ENCODE peak calls at places on chromosomes 16 and 17, in seven cellular contexts. Q is H9, F is neuronal stem cell, P is IMR-90, V is mesenchymal stem cell, K is H1, Z is mesendoderm. W is an unnamed sample.

GRCh38 chr16:71354156-71354555 is 4.4 kb upstream of the CALB2 start:
- DNase-seq in Q (no peak), F (no peak), P (no peak), V (no peak), K (no peak), Z (no peak), W (no peak)

GRCh38 chr17:35083071-35083470 is 19.6 kb upstream of the RFFL start:
- DNase-seq in Q (no peak), F (no peak), P (no peak), V (no peak), K (no peak), Z (no peak), W (no peak)

GRCh38 chr17:59565959-59566324 is 532 bp downstream of the DHX40 start:
- DNase-seq in Q (peak; percentile 81), F (peak; percentile 45), P (peak; percentile 86), V (peak; percentile 86), K (peak; percentile 67), Z (peak; percentile 91), W (peak; percentile 69)

GRCh38 chr16:66576306-66576705 is 3.0 kb upstream of the CMTM2 start:
- DNase-seq in Q (no peak), F (no peak), P (no peak), V (no peak), K (no peak), Z (no peak), W (no peak)

GRCh38 chr17:68600123-68600880 is 865 bp downstream of the FAM20A start:
- DNase-seq in Q (peak; percentile 88), F (peak; percentile 44), P (no peak), V (peak; percentile 14), K (peak; percentile 80), Z (peak; percentile 74), W (peak; percentile 40)

GRCh38 chr17:51995797-51996403 is 162.6 kb downstream of the CA10 start:
- DNase-seq in Q (no peak), F (no peak), P (no peak), V (no peak), K (no peak), Z (peak; percentile 67), W (no peak)

GRCh38 chr16:31477220-31478216 is 5.4 kb upstream of the SLC5A2 start:
- DNase-seq in Q (peak; percentile 92), F (no peak), P (no peak), V (no peak), K (peak; percentile 86), Z (peak; percentile 87), W (peak; percentile 91)

GRCh38 chr16:69833357-69833781 is 71.2 kb downstream of the WWP2 start:
- DNase-seq in Q (no peak), F (no peak), P (peak; percentile 51), V (peak; percentile 43), K (no peak), Z (no peak), W (peak; percentile 30)

GRCh38 chr16:24789881-24790280 is 55.9 kb upstream of the SLC5A11 start:
- DNase-seq in Q (no peak), F (no peak), P (no peak), V (no peak), K (no peak), Z (no peak), W (no peak)

GRCh38 chr16:6573577-6573976 is 759.1 kb upstream of the RBFOX1 start:
- DNase-seq in Q (peak; percentile 74), F (peak; percentile 49), P (no peak), V (no peak), K (peak; percentile 71), Z (peak; percentile 75), W (no peak)

GRCh38 chr17:33055171-33055611 is 63.5 kb downstream of the SPACA3 start:
- DNase-seq in Q (no peak), F (no peak), P (no peak), V (no peak), K (no peak), Z (peak; percentile 13), W (no peak)

GRCh38 chr17:58082341-58082869 is 814 bp upstream of the DYNLL2 start:
- DNase-seq in Q (no peak), F (no peak), P (no peak), V (no peak), K (peak; percentile 48), Z (no peak), W (no peak)

GRCh38 chr17:34110315-34110714 is 144.8 kb upstream of the CCL2 start:
- DNase-seq in Q (peak; percentile 54), F (peak; percentile 4), P (no peak), V (no peak), K (no peak), Z (peak; percentile 40), W (no peak)

GRCh38 chr17:66949501-66949900 is 15.0 kb upstream of the CACNG4 start:
- DNase-seq in Q (no peak), F (no peak), P (peak; percentile 8), V (peak; percentile 15), K (no peak), Z (no peak), W (no peak)

DNA sequence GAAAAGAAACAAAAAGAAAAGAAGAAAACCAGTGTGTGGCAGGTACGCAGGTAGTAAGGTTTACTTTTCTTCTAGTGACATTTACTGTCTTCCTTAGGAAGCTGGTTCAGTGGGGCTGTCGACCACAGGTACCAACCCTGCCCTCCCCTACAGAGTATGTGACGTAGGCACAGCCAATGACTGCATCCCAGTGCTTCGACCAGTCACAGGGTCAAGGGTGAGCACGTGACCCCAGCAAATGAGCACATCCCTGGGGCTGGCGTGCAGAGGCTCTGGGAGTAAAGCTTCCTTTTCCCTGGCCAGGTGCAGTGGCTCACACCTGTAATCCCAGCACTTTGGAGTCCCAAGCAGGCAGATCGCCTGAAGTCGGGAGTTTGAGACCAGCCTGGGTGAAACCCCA is 38.9 kb upstream of the PLCG2 start:
- DNase-seq in Q (peak; percentile 88), F (no peak), P (no peak), V (no peak), K (peak; percentile 58), Z (peak; percentile 75), W (no peak)
- H3K4me1 ChIP-seq in Q (no peaks in the 10 kb centered on the region), F (no peaks in the 10 kb centered on the region), P (no peaks in the 10 kb centered on the region), V (no peaks in the 10 kb centered on the region), K (peaks cover 2% of the 10 kb centered on the region), Z (no peaks in the 10 kb centered on the region), W (no peaks in the 10 kb centered on the region)

DNA sequence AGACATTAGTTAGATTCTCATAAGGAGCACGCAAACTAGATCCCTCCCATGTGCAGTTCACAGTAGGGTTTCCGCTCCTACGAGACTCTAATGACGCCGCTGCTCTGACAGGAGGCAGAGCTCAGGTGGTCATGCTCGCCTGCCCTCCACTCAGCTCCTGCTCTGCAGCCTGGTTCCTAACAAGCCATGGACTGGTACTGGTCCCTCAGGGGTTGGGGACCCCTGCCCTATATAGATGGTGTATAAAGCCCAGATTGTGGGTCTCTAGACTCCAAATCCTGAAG is 52.1 kb upstream of the LYRM9 start:
- DNase-seq in Q (no peak), F (no peak), P (no peak), V (no peak), K (no peak), Z (no peak), W (no peak)
- H3K23ac ChIP-seq in Q (no peak overlapping the region), F (no peak overlapping the region), P (no peak overlapping the region), V (no peak overlapping the region), K (no peak overlapping the region), Z (no peak overlapping the region), W (no peak overlapping the region)

DNA sequence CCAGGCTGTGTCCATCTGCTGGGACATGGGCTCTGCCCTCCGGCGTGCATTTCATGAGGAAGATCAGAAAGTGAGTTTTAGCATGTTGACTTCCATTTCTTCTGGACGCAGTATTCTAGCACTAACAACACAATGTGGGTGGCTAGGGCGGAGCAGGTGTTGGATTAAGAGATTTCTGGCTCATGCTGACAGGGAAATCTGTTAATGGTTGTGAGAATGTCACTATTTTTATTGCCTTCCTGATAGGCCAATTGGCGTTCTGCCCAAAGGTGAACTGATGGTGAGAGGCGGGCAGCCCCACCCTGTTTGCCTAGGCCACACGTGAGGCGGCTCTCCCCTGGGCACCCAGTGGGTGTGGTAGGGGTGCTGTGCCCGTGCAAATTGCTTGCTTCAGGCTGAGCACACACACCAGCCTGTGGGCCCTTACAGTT is 30.8 kb downstream of the PGS1 start:
- DNase-seq in Q (no peak), F (no peak), P (no peak), V (no peak), K (no peak), Z (no peak), W (no peak)
- H3K9ac ChIP-seq in Q (no peak overlapping the region), F (no peak overlapping the region), P (no peak overlapping the region), V (no peak overlapping the region), K (no peak overlapping the region), Z (no peak overlapping the region), W (no peak overlapping the region)

GRCh38 chr16:57620316-57621231 is 7.9 kb upstream of the ADGRG1 start:
- DNase-seq in Q (no peak), F (no peak), P (no peak), V (no peak), K (no peak), Z (peak; percentile 50), W (peak; percentile 94)

GRCh38 chr16:57621521-57622268 is 6.7 kb upstream of the ADGRG1 start:
- DNase-seq in Q (no peak), F (no peak), P (no peak), V (no peak), K (no peak), Z (no peak), W (peak; percentile 46)

GRCh38 chr16:57618306-57619132 is 9.9 kb upstream of the ADGRG1 start:
- DNase-seq in Q (peak; percentile 9), F (no peak), P (peak; percentile 47), V (no peak), K (peak; percentile 19), Z (no peak), W (peak; percentile 73)

GRCh38 chr16:57619133-57619605 is 9.3 kb upstream of the ADGRG1 start:
- DNase-seq in Q (no peak), F (no peak), P (no peak), V (no peak), K (peak; percentile 38), Z (no peak), W (no peak)

GRCh38 chr16:57619606-57620315 is 8.7 kb upstream of the ADGRG1 start:
- DNase-seq in Q (no peak), F (no peak), P (no peak), V (no peak), K (peak; percentile 47), Z (no peak), W (no peak)
- H3K4me1 ChIP-seq in Q (no peaks in the 10 kb centered on the region), F (peaks cover 15% of the 10 kb centered on the region), P (peaks cover 19% of the 10 kb centered on the region), V (peaks cover 46% of the 10 kb centered on the region), K (peaks cover 19% of the 10 kb centered on the region), Z (no peaks in the 10 kb centered on the region), W (peaks cover 58% of the 10 kb centered on the region)

DNA sequence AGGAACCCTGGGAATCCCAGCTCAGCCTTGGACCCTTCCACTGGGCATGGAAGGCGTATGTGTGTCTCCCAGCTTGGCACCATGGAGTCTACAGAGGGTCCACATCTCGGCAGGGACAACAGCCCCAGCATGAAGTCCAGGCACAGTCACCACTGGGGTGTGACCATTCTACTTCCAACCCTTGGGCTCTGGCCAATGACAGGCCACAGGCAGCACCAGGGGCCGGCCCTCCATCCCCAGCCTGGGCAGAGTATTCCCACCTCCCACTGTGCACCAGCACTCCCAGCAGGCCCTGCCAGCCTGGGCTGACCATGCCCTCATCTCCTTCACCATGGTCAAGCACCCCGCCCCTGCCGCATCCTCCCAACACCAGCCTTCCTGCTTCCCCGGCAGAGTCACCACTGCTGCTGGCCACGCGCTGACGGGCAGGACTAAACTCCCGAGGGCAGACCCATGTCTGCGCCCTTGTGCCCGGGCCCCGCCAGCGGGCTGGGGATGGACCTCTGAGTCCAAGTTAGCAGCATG is 9.5 kb upstream of the PPP1R27 start:
- DNase-seq in Q (no peak), F (no peak), P (no peak), V (no peak), K (no peak), Z (no peak), W (no peak)
- H3K23ac ChIP-seq in Q (no peak overlapping the region), F (peak overlapping the region; percentile 55), P (no peak overlapping the region), V (no peak overlapping the region), K (no peak overlapping the region), Z (no peak overlapping the region), W (no peak overlapping the region)